ENCODE peak calls at places on chromosomes 5 and 9, in eight cellular contexts. X is CD4-positive, alpha-beta T cell; Q is BJ; G is SJSA1; R is heart right ventricle; H is lung; W is Peyer's patch; U is astrocyte. D is an unnamed sample. For H3K27me3, the result is how much of the 10 kb centered on the place peaks cover.

GRCh38 chr9:74132986-74133385 is 364.1 kb upstream of the RORB start:
- DNase-seq in X (no peak), Q (no peak), G (no peak), R (no peak), H (no peak), W (no peak), U (no peak), D (no peak)

GRCh38 chr9:7735311-7735710 is 64.3 kb downstream of the DMAC1 start:
- DNase-seq in X (no peak), Q (no peak), G (no peak), R (no peak), H (no peak), W (no peak), U (no peak), D (no peak)

GRCh38 chr9:90309809-90310522 is 332.7 kb downstream of the DIRAS2 start:
- DNase-seq in X (no peak), Q (no peak), G (no peak), R (no peak), H (no peak), W (no peak), U (no peak), D (no peak)

GRCh38 chr9:79403495-79403894 is 168.3 kb upstream of the TLE4 start:
- DNase-seq in X (peak), Q (no peak), G (no peak), R (no peak), H (no peak), W (no peak), U (no peak), D (no peak)

GRCh38 chr9:137103206-137103999 is 11.1 kb downstream of the DPP7 start:
- DNase-seq in X (no peak), Q (no peak), G (no peak), R (no peak), H (no peak), W (no peak), U (no peak), D (no peak)

GRCh38 chr9:114319147-114319546 is 3.8 kb upstream of the ORM1 start:
- DNase-seq in X (no peak), Q (no peak), G (peak), R (no peak), H (no peak), W (peak), U (no peak), D (no peak)

GRCh38 chr9:22238809-22239684 is 207.6 kb upstream of the DMRTA1 start:
- DNase-seq in X (no peak), Q (no peak), G (no peak), R (no peak), H (no peak), W (no peak), U (peak), D (peak)

GRCh38 chr5:139272471-139273321 is 20.8 kb upstream of the MATR3 start:
- DNase-seq in X (peak), Q (no peak), G (no peak), R (no peak), H (no peak), W (peak), U (peak), D (peak)

GRCh38 chr5:89028579-89029272 is 145.7 kb upstream of the MEF2C start:
- DNase-seq in X (no peak), Q (no peak), G (no peak), R (no peak), H (no peak), W (no peak), U (peak), D (peak)

GRCh38 chr5:174317261-174317894 is 271.9 kb downstream of the NSG2 start:
- DNase-seq in X (no peak), Q (no peak), G (peak), R (peak), H (no peak), W (no peak), U (peak), D (peak)

GRCh38 chr5:156004754-156005153 is 322.2 kb upstream of the SGCD start:
- DNase-seq in X (no peak), Q (no peak), G (no peak), R (no peak), H (no peak), W (no peak), U (no peak), D (no peak)

GRCh38 chr9:124439661-124440243 is 10.5 kb upstream of the ADGRD2 start:
- DNase-seq in X (no peak), Q (no peak), G (no peak), R (no peak), H (no peak), W (no peak), U (no peak), D (no peak)

GRCh38 chr9:124436320-124436719 is 13.9 kb upstream of the ADGRD2 start:
- DNase-seq in X (no peak), Q (no peak), G (no peak), R (no peak), H (no peak), W (no peak), U (no peak), D (peak)

GRCh38 chr9:124437086-124437485 is 13.2 kb upstream of the ADGRD2 start:
- DNase-seq in X (no peak), Q (no peak), G (no peak), R (no peak), H (no peak), W (no peak), U (no peak), D (no peak)

GRCh38 chr9:124439086-124439485 is 11.2 kb upstream of the ADGRD2 start:
- DNase-seq in X (no peak), Q (no peak), G (no peak), R (no peak), H (no peak), W (no peak), U (no peak), D (no peak)

GRCh38 chr9:124438091-124438490 is 12.2 kb upstream of the ADGRD2 start:
- DNase-seq in X (no peak), Q (no peak), G (no peak), R (no peak), H (no peak), W (no peak), U (no peak), D (no peak)
- H3K27me3 ChIP-seq in X (under half), Q (under half), G (under half), R (under half), H (under half), W (under half), U (under half), D (under half)

GRCh38 chr9:133960568-133961129 is 31.5 kb downstream of the VAV2 start:
- DNase-seq in X (no peak), Q (no peak), G (no peak), R (no peak), H (peak), W (no peak), U (no peak), D (peak)

GRCh38 chr9:133959171-133959570 is 33.0 kb downstream of the VAV2 start:
- DNase-seq in X (no peak), Q (no peak), G (no peak), R (peak), H (no peak), W (no peak), U (no peak), D (no peak)

GRCh38 chr9:133958756-133959155 is 33.4 kb downstream of the VAV2 start:
- DNase-seq in X (no peak), Q (no peak), G (no peak), R (peak), H (no peak), W (peak), U (no peak), D (peak)

GRCh38 chr9:133961226-133962165 is 30.6 kb downstream of the VAV2 start:
- DNase-seq in X (no peak), Q (no peak), G (no peak), R (no peak), H (no peak), W (peak), U (no peak), D (no peak)

DNA sequence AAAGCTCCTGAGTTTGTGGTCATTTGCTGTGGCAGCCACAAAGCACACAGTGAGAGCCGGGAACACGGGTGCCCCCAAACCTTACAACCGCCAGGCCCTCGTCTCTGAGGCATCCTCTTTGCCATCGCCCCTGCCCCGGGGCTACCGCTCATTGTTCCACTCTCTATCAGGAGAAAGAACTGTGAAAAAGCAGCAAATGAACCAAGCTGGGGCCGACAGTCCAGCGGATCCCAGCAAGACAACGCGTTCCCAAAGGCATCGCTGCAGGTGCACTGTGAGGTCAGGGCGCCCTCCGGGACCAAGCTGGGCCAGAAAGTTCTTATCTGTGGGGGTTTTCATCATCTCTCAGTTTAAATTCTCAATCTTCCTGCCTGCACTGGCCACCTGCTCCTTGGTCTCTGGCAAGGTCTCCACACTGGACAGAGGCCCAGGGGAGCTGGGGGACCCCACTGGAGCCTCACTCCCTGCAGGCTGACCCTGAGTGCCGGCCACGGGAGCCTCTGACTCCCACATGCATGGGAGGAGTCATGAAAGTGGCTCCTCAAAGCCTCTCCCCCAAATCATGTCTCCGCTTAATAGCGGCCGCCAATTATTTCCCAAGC is 32.1 kb downstream of the VAV2 start:
- DNase-seq in X (no peak), Q (no peak), G (no peak), R (no peak), H (no peak), W (no peak), U (no peak), D (no peak)
- H3K27me3 ChIP-seq in X (under half), Q (under half), G (under half), R (under half), H (under half), W (under half), U (under half), D (under half)

GRCh38 chr9:97846347-97846746 is 6.7 kb upstream of the FOXE1 start:
- DNase-seq in X (no peak), Q (no peak), G (no peak), R (no peak), H (no peak), W (no peak), U (no peak), D (no peak)

GRCh38 chr9:97848582-97849237 is 4.3 kb upstream of the FOXE1 start:
- DNase-seq in X (no peak), Q (no peak), G (no peak), R (peak), H (peak), W (no peak), U (no peak), D (no peak)

GRCh38 chr9:97849980-97850379 is 3.0 kb upstream of the FOXE1 start:
- DNase-seq in X (no peak), Q (no peak), G (no peak), R (no peak), H (no peak), W (no peak), U (no peak), D (no peak)

GRCh38 chr9:97847474-97848236 is 5.4 kb upstream of the FOXE1 start:
- DNase-seq in X (no peak), Q (no peak), G (no peak), R (no peak), H (no peak), W (no peak), U (no peak), D (no peak)

GRCh38 chr9:97848237-97848581 is 4.8 kb upstream of the FOXE1 start:
- DNase-seq in X (no peak), Q (no peak), G (no peak), R (no peak), H (no peak), W (no peak), U (no peak), D (no peak)
- H3K27me3 ChIP-seq in X (half or more), Q (half or more), G (under half), R (half or more), H (under half), W (under half), U (half or more), D (half or more)

GRCh38 chr5:10599828-10600227 is 36.0 kb downstream of the ANKRD33B start:
- DNase-seq in X (no peak), Q (peak), G (peak), R (no peak), H (no peak), W (no peak), U (peak), D (peak)
- H3K27me3 ChIP-seq in X (under half), Q (under half), G (under half), R (under half), H (under half), W (under half), U (under half), D (under half)

GRCh38 chr5:135695656-135696055 is 116.9 kb upstream of the CXCL14 start:
- DNase-seq in X (no peak), Q (no peak), G (peak), R (no peak), H (peak), W (no peak), U (no peak), D (no peak)

GRCh38 chr5:135694016-135694415 is 115.2 kb upstream of the CXCL14 start:
- DNase-seq in X (no peak), Q (no peak), G (peak), R (no peak), H (peak), W (no peak), U (no peak), D (peak)

GRCh38 chr5:135696317-135696716 is 117.5 kb upstream of the CXCL14 start:
- DNase-seq in X (no peak), Q (no peak), G (no peak), R (no peak), H (no peak), W (no peak), U (no peak), D (no peak)

GRCh38 chr5:135693371-135693955 is 114.7 kb upstream of the CXCL14 start:
- DNase-seq in X (no peak), Q (no peak), G (peak), R (no peak), H (peak), W (no peak), U (no peak), D (peak)

GRCh38 chr5:135694906-135695305 is 116.1 kb upstream of the CXCL14 start:
- DNase-seq in X (no peak), Q (no peak), G (peak), R (no peak), H (peak), W (no peak), U (no peak), D (no peak)
- H3K27me3 ChIP-seq in X (under half), Q (under half), G (under half), R (under half), H (under half), W (under half), U (under half), D (under half)

DNA sequence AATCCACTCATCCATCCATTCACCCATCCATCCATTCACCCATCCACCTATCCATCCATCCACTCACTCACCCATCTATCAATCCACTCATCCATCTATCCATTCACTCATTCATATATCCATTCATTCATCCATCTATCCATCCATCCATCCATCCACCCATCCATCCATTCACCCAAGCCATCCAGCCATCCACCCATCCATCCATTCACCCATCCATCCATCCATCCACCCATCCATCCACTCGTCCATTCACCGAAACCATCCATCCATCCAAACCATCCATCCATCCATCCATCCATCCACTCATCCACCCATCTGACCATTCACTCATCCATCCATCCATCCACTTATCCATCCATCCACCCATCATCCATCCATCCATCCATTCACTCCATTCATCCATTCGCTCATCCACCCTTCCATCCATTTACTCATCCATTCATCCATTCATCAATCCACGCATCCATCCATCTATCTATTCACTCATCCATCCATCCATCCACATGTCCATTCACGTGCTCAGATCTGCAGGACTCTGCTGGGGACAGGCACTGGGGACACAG is 6.6 kb downstream of the SLC9A3 start:
- DNase-seq in X (no peak), Q (no peak), G (no peak), R (no peak), H (no peak), W (no peak), U (no peak), D (no peak)
- H3K27me3 ChIP-seq in X (under half), Q (under half), G (half or more), R (half or more), H (under half), W (under half), U (under half), D (under half)

GRCh38 chr5:176743828-176744583 is 66.4 kb upstream of the UNC5A start:
- DNase-seq in X (no peak), Q (no peak), G (peak), R (no peak), H (no peak), W (no peak), U (no peak), D (no peak)

GRCh38 chr5:176741566-176742211 is 68.7 kb upstream of the UNC5A start:
- DNase-seq in X (no peak), Q (no peak), G (peak), R (no peak), H (no peak), W (no peak), U (no peak), D (no peak)

GRCh38 chr5:176742246-176743105 is 67.9 kb upstream of the UNC5A start:
- DNase-seq in X (no peak), Q (no peak), G (peak), R (no peak), H (no peak), W (no peak), U (no peak), D (no peak)

GRCh38 chr5:176743136-176743827 is 67.1 kb upstream of the UNC5A start:
- DNase-seq in X (no peak), Q (no peak), G (peak), R (no peak), H (peak), W (no peak), U (no peak), D (no peak)

GRCh38 chr5:176744584-176744965 is 65.8 kb upstream of the UNC5A start:
- DNase-seq in X (no peak), Q (no peak), G (no peak), R (no peak), H (no peak), W (no peak), U (no peak), D (no peak)
- H3K27me3 ChIP-seq in X (half or more), Q (under half), G (half or more), R (half or more), H (under half), W (under half), U (half or more), D (under half)

GRCh38 chr5:159104759-159105317 is 5.1 kb upstream of the EBF1 start:
- DNase-seq in X (no peak), Q (no peak), G (no peak), R (no peak), H (no peak), W (peak), U (no peak), D (no peak)

GRCh38 chr5:159106569-159107282 is 7.0 kb upstream of the EBF1 start:
- DNase-seq in X (peak), Q (no peak), G (peak), R (peak), H (peak), W (peak), U (peak), D (peak)

GRCh38 chr5:159107308-159107707 is 7.6 kb upstream of the EBF1 start:
- DNase-seq in X (no peak), Q (no peak), G (no peak), R (no peak), H (no peak), W (no peak), U (no peak), D (no peak)

GRCh38 chr5:159105318-159106053 is 5.8 kb upstream of the EBF1 start:
- DNase-seq in X (no peak), Q (no peak), G (no peak), R (no peak), H (no peak), W (peak), U (no peak), D (no peak)

GRCh38 chr5:159106193-159106568 is 6.5 kb upstream of the EBF1 start:
- DNase-seq in X (no peak), Q (no peak), G (no peak), R (no peak), H (no peak), W (peak), U (no peak), D (peak)
- H3K27me3 ChIP-seq in X (under half), Q (under half), G (under half), R (under half), H (under half), W (under half), U (under half), D (under half)